ENCODE peak calls at places on chromosomes 11 and 22, in nine cellular contexts. One of them, this sample, is unnamed.

GRCh38 chr22:43449831-43450225 is 38.0 kb downstream of the MPPED1 start:
- DNase-seq in AG09319: no peak
- DNase-seq in nephron progenitor cell: no peak
- DNase-seq in psoas muscle: no peak
- DNase-seq in endothelial cell: no peak
- DNase-seq in lower lobe of right lung: no peak
- DNase-seq in GM13977: no peak
- DNase-seq in HFFc6: no peak
- DNase-seq in colonic mucosa: no peak
- DNase-seq in this sample: no peak

GRCh38 chr22:19806213-19807160 is 45.9 kb downstream of the TBX1 start:
- DNase-seq in AG09319: no peak
- DNase-seq in colonic mucosa: peak
- DNase-seq in GM13977: no peak
- DNase-seq in psoas muscle: peak
- DNase-seq in endothelial cell: no peak
- DNase-seq in HFFc6: no peak
- DNase-seq in lower lobe of right lung: peak
- DNase-seq in nephron progenitor cell: no peak
- DNase-seq in this sample: no peak

GRCh38 chr11:121334973-121335711 is 42.6 kb downstream of the SC5D start:
- DNase-seq in endothelial cell: no peak
- DNase-seq in AG09319: no peak
- DNase-seq in psoas muscle: no peak
- DNase-seq in GM13977: no peak
- DNase-seq in nephron progenitor cell: no peak
- DNase-seq in colonic mucosa: no peak
- DNase-seq in lower lobe of right lung: no peak
- DNase-seq in HFFc6: peak
- DNase-seq in this sample: no peak

GRCh38 chr11:40376346-40376745 is 1083.1 kb downstream of the LRRC4C start:
- DNase-seq in AG09319: no peak
- DNase-seq in lower lobe of right lung: no peak
- DNase-seq in nephron progenitor cell: no peak
- DNase-seq in HFFc6: no peak
- DNase-seq in endothelial cell: no peak
- DNase-seq in psoas muscle: no peak
- DNase-seq in colonic mucosa: no peak
- DNase-seq in GM13977: no peak
- DNase-seq in this sample: no peak

GRCh38 chr11:47603295-47603694 is 9.1 kb upstream of the C1QTNF4 start:
- DNase-seq in GM13977: no peak
- DNase-seq in colonic mucosa: no peak
- DNase-seq in AG09319: no peak
- DNase-seq in lower lobe of right lung: no peak
- DNase-seq in nephron progenitor cell: no peak
- DNase-seq in HFFc6: peak
- DNase-seq in endothelial cell: no peak
- DNase-seq in psoas muscle: no peak
- DNase-seq in this sample: no peak

GRCh38 chr11:120178441-120179070 is 32.3 kb upstream of the OAF start:
- DNase-seq in colonic mucosa: no peak
- DNase-seq in psoas muscle: no peak
- DNase-seq in endothelial cell: no peak
- DNase-seq in HFFc6: peak
- DNase-seq in lower lobe of right lung: no peak
- DNase-seq in nephron progenitor cell: no peak
- DNase-seq in AG09319: no peak
- DNase-seq in GM13977: no peak
- DNase-seq in this sample: no peak

GRCh38 chr22:45934659-45935341 is 42.2 kb downstream of the WNT7B start:
- DNase-seq in lower lobe of right lung: no peak
- DNase-seq in AG09319: no peak
- DNase-seq in psoas muscle: no peak
- DNase-seq in HFFc6: peak
- DNase-seq in colonic mucosa: no peak
- DNase-seq in nephron progenitor cell: no peak
- DNase-seq in endothelial cell: no peak
- DNase-seq in GM13977: no peak
- DNase-seq in this sample: no peak

GRCh38 chr11:77471520-77472234 is 2.2 kb downstream of the PAK1 start:
- DNase-seq in GM13977: peak
- DNase-seq in lower lobe of right lung: no peak
- DNase-seq in endothelial cell: peak
- DNase-seq in psoas muscle: no peak
- DNase-seq in colonic mucosa: peak
- DNase-seq in nephron progenitor cell: peak
- DNase-seq in HFFc6: no peak
- DNase-seq in AG09319: no peak
- DNase-seq in this sample: no peak

GRCh38 chr11:76459299-76459698 is 14.5 kb downstream of the EMSY start:
- DNase-seq in nephron progenitor cell: no peak
- DNase-seq in lower lobe of right lung: no peak
- DNase-seq in HFFc6: no peak
- DNase-seq in psoas muscle: no peak
- DNase-seq in GM13977: no peak
- DNase-seq in endothelial cell: no peak
- DNase-seq in AG09319: no peak
- DNase-seq in colonic mucosa: no peak
- DNase-seq in this sample: no peak

GRCh38 chr22:49368221-49368975 is 459.3 kb downstream of the BRD1 start:
- DNase-seq in nephron progenitor cell: no peak
- DNase-seq in lower lobe of right lung: peak
- DNase-seq in psoas muscle: no peak
- DNase-seq in endothelial cell: peak
- DNase-seq in AG09319: no peak
- DNase-seq in colonic mucosa: peak
- DNase-seq in HFFc6: no peak
- DNase-seq in GM13977: no peak
- DNase-seq in this sample: no peak

GRCh38 chr11:17734418-17734911 is at the start of gene KCNC1:
- DNase-seq in psoas muscle: peak
- DNase-seq in lower lobe of right lung: no peak
- DNase-seq in AG09319: no peak
- DNase-seq in HFFc6: no peak
- DNase-seq in nephron progenitor cell: peak
- DNase-seq in endothelial cell: peak
- DNase-seq in colonic mucosa: no peak
- DNase-seq in GM13977: peak
- DNase-seq in this sample: no peak

DNA sequence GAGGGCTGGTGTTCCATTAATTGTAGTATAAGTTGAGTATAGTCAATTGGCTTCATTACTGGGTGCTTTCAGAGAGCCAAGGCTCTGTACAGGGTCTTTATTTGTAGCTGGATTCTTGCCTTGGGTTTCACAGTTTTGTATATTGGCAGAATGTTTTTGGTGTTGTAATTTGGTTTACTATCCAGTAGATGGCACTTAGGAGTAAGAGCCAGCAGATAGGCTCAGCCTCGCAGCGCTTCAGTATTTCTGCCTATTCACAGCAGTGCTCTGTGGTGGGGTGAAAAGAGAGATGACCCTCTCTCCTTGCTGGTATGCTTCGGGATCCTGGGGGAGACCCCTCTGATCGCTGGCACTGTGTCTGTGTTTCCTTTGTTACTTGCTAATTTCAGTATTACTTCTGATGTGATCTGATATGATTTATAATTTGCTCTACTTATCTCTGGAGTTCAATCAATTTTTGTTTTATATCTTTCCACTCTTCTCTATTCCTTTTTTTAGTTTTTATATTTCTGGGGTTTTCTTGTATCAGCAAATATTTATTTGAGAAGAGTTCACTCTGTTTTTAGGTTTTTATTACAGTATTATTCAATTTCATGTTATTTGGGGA is 52.2 kb downstream of the ANO5 start:
- DNase-seq in colonic mucosa: no peak
- DNase-seq in endothelial cell: peak
- DNase-seq in lower lobe of right lung: peak
- DNase-seq in nephron progenitor cell: peak
- DNase-seq in AG09319: peak
- DNase-seq in HFFc6: no peak
- DNase-seq in psoas muscle: peak
- DNase-seq in GM13977: peak
- DNase-seq in this sample: peak
- TF ChIP-seq CTCF in colonic mucosa: peak
- TF ChIP-seq CTCF in endothelial cell: peak
- TF ChIP-seq CTCF in lower lobe of right lung: peak
- TF ChIP-seq CTCF in nephron progenitor cell: peak
- TF ChIP-seq CTCF in AG09319: peak
- TF ChIP-seq CTCF in HFFc6: peak
- TF ChIP-seq CTCF in psoas muscle: peak
- TF ChIP-seq CTCF in GM13977: peak
- TF ChIP-seq CTCF in this sample: peak

DNA sequence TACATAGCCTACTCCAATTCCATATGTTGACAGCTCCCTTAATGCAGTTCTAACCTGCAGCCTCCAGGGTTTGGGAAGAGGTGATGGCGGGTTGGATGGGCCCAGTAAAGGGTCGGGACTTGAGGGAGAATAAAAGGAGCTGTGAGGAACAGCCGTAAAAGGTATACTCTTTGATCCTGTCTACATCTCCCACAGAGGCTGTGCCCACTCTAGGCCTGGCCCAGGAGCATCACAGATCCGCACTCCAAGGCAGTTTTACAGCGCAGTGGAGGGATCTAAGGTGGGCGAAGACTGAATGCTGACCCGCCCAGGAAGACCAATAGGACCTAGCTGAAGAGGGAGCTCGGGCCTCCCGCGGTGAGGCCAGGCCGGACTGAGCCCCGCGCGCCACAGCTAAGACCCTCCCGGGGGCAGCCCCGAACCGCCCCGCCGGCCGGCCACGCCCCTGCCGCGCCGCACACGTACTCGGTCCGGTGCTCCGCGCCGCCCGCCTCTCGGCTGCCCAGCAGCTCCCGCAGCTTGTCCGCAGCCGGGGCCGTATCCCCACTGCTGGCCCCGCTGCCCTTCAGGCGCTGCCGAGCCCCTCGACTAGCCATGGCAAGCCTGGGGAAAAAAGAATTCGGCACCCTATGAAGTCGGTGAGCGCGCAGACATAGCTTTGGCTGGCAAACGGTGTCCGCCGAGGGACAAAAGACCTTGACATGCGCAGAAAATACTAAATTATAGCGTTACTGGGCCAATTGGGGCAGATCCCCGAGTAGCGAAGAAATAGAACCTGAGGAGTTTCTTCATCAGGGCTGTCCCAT is at the start of gene ALG9:
- DNase-seq in lower lobe of right lung: peak
- DNase-seq in GM13977: peak
- DNase-seq in AG09319: peak
- DNase-seq in HFFc6: peak
- DNase-seq in nephron progenitor cell: peak
- DNase-seq in psoas muscle: peak
- DNase-seq in colonic mucosa: peak
- DNase-seq in endothelial cell: peak
- DNase-seq in this sample: peak
- TF ChIP-seq CTCF in lower lobe of right lung: no peak
- TF ChIP-seq CTCF in GM13977: no peak
- TF ChIP-seq CTCF in AG09319: peak
- TF ChIP-seq CTCF in HFFc6: peak
- TF ChIP-seq CTCF in nephron progenitor cell: peak
- TF ChIP-seq CTCF in psoas muscle: peak
- TF ChIP-seq CTCF in colonic mucosa: peak
- TF ChIP-seq CTCF in endothelial cell: peak
- TF ChIP-seq CTCF in this sample: no peak

GRCh38 chr11:74280494-74280893 is 30.9 kb downstream of the P4HA3 start:
- DNase-seq in colonic mucosa: no peak
- DNase-seq in endothelial cell: no peak
- DNase-seq in AG09319: no peak
- DNase-seq in nephron progenitor cell: no peak
- DNase-seq in GM13977: no peak
- DNase-seq in lower lobe of right lung: no peak
- DNase-seq in HFFc6: no peak
- DNase-seq in psoas muscle: no peak
- DNase-seq in this sample: no peak

GRCh38 chr11:74276581-74276980 is 34.9 kb downstream of the P4HA3 start:
- DNase-seq in nephron progenitor cell: no peak
- DNase-seq in lower lobe of right lung: no peak
- DNase-seq in HFFc6: peak
- DNase-seq in AG09319: no peak
- DNase-seq in endothelial cell: no peak
- DNase-seq in psoas muscle: no peak
- DNase-seq in colonic mucosa: no peak
- DNase-seq in GM13977: no peak
- DNase-seq in this sample: no peak

GRCh38 chr11:74278721-74279148 is 32.7 kb downstream of the P4HA3 start:
- DNase-seq in lower lobe of right lung: no peak
- DNase-seq in nephron progenitor cell: no peak
- DNase-seq in endothelial cell: no peak
- DNase-seq in AG09319: peak
- DNase-seq in psoas muscle: no peak
- DNase-seq in colonic mucosa: no peak
- DNase-seq in GM13977: no peak
- DNase-seq in HFFc6: peak
- DNase-seq in this sample: no peak

GRCh38 chr11:74278103-74278502 is 33.3 kb downstream of the P4HA3 start:
- DNase-seq in nephron progenitor cell: no peak
- DNase-seq in AG09319: no peak
- DNase-seq in HFFc6: no peak
- DNase-seq in psoas muscle: no peak
- DNase-seq in GM13977: no peak
- DNase-seq in lower lobe of right lung: no peak
- DNase-seq in endothelial cell: no peak
- DNase-seq in colonic mucosa: no peak
- DNase-seq in this sample: no peak

DNA sequence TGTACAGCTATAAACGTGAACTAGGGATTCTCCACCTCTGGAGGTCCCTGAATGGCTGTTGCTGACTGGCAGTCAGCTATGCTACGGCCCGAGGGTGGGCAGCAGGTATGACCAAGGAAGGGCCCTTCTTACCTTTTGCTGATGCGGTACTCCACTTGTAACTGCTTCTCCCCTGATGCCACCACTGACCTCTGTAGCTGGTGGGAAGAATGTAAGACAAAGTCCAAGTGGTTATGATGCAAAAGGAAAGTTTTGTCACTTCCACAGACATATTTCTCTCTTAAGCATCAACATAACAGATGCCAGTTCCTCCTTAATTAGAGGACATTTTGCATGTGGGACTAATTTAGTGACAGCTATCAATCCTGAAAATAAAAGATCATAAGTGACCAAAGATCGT is 32.2 kb downstream of the P4HA3 start:
- DNase-seq in endothelial cell: no peak
- DNase-seq in HFFc6: no peak
- DNase-seq in GM13977: no peak
- DNase-seq in AG09319: no peak
- DNase-seq in lower lobe of right lung: no peak
- DNase-seq in psoas muscle: no peak
- DNase-seq in colonic mucosa: no peak
- DNase-seq in nephron progenitor cell: no peak
- DNase-seq in this sample: no peak
- TF ChIP-seq CTCF in endothelial cell: no peak
- TF ChIP-seq CTCF in HFFc6: no peak
- TF ChIP-seq CTCF in GM13977: no peak
- TF ChIP-seq CTCF in AG09319: no peak
- TF ChIP-seq CTCF in lower lobe of right lung: no peak
- TF ChIP-seq CTCF in psoas muscle: no peak
- TF ChIP-seq CTCF in colonic mucosa: no peak
- TF ChIP-seq CTCF in nephron progenitor cell: no peak
- TF ChIP-seq CTCF in this sample: no peak

DNA sequence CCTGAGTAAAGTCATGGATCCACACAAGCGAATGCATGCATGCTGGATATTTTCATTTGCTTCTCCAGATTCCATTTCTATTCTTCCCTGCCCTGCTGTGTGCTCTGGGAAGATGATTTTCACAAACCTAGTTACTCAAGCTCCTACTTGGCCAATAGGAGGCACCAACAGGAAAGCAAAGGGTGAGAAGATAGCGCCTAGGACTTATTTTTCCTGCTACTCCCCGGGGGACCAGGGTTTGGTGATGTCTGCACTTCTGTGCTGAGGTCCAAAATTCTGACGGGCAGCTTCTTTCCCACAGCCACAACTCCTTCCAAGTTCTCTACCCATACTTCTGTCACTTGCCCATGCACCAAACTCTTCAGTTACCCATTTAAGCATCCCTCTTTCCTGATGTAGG is 509.3 kb upstream of the TENM4 start:
- DNase-seq in nephron progenitor cell: no peak
- DNase-seq in HFFc6: no peak
- DNase-seq in lower lobe of right lung: no peak
- DNase-seq in AG09319: no peak
- DNase-seq in psoas muscle: no peak
- DNase-seq in GM13977: no peak
- DNase-seq in endothelial cell: no peak
- DNase-seq in colonic mucosa: no peak
- DNase-seq in this sample: no peak
- TF ChIP-seq CTCF in nephron progenitor cell: no peak
- TF ChIP-seq CTCF in HFFc6: peak
- TF ChIP-seq CTCF in lower lobe of right lung: no peak
- TF ChIP-seq CTCF in AG09319: no peak
- TF ChIP-seq CTCF in psoas muscle: no peak
- TF ChIP-seq CTCF in GM13977: no peak
- TF ChIP-seq CTCF in endothelial cell: no peak
- TF ChIP-seq CTCF in colonic mucosa: no peak
- TF ChIP-seq CTCF in this sample: no peak